ENCODE peak calls at places on chromosomes 2 and 18, in ten cellular contexts. O is foreskin keratinocyte; A is left lung; S is RWPE2; U is astrocyte of the cerebellum; G is fibroblast of mammary gland; C is CD8-positive, alpha-beta T cell; I is tibial artery; X is astrocyte; H is fibroblast of lung. D is an unnamed sample.
A peak's percentile ranks its signal among the peaks of the same experiment; 100 is the strongest.

GRCh38 chr18:58998421-58999203 is 133.9 kb downstream of the ZNF532 start:
- DNase-seq in X (peak; percentile 84), H (peak; percentile 87), I (peak; percentile 87), A (no peak), S (no peak), C (no peak), U (peak; percentile 89), G (peak; percentile 89), O (peak; percentile 48), D (no peak)

GRCh38 chr2:217928324-217929293 is 74.2 kb downstream of the TNS1 start:
- DNase-seq in H (no peak), O (no peak), A (peak; percentile 83), I (peak; percentile 89), X (no peak), U (no peak), G (peak; percentile 30), S (no peak), C (no peak), D (no peak)

GRCh38 chr2:30823452-30823851 is 16.2 kb upstream of the CAPN13 start:
- DNase-seq in G (no peak), A (no peak), O (no peak), U (no peak), C (no peak), S (no peak), X (no peak), H (no peak), I (no peak), D (no peak)

GRCh38 chr18:71442830-71443229 is 1101.3 kb downstream of the CBLN2 start:
- DNase-seq in C (no peak), A (no peak), U (peak; percentile 85), X (peak; percentile 86), O (peak; percentile 1), I (no peak), G (peak; percentile 53), S (no peak), H (peak; percentile 88), D (no peak)

GRCh38 chr2:207165121-207166038 is at the start of gene KLF7:
- DNase-seq in H (peak; percentile 58), I (peak; percentile 69), G (no peak), C (peak; percentile 48), S (no peak), U (no peak), O (no peak), X (peak; percentile 48), A (peak; percentile 83), D (peak; percentile 29)

GRCh38 chr2:75186829-75187228 is 12.5 kb downstream of the TACR1 start:
- DNase-seq in A (no peak), X (peak; percentile 1), I (no peak), U (no peak), C (no peak), O (no peak), G (peak; percentile 13), S (no peak), H (no peak), D (no peak)

GRCh38 chr2:215830313-215830712 is 183.0 kb downstream of the MREG start:
- DNase-seq in H (peak; percentile 86), U (no peak), G (peak; percentile 96), I (peak; percentile 73), S (no peak), X (peak; percentile 80), A (no peak), C (no peak), O (peak; percentile 57), D (no peak)

GRCh38 chr2:16117021-16117700 is 176.8 kb downstream of the MYCN start:
- DNase-seq in X (no peak), C (no peak), G (no peak), S (no peak), O (no peak), I (no peak), A (no peak), H (no peak), U (no peak), D (no peak)

GRCh38 chr2:218717262-218717661 is 6.6 kb downstream of the TTLL4 start:
- DNase-seq in C (no peak), A (no peak), X (peak; percentile 30), S (no peak), U (no peak), G (no peak), H (peak; percentile 45), O (peak; percentile 54), I (no peak), D (no peak)

GRCh38 chr2:189521686-189522434 is 58.7 kb downstream of the SLC40A1 start:
- DNase-seq in H (no peak), C (no peak), A (no peak), O (no peak), G (no peak), X (no peak), I (no peak), U (no peak), S (no peak), D (no peak)

GRCh38 chr2:151171186-151171585 is 90.5 kb downstream of the RBM43 start:
- DNase-seq in S (no peak), I (no peak), G (no peak), X (no peak), C (no peak), H (no peak), U (no peak), O (no peak), A (no peak), D (no peak)

GRCh38 chr2:81247648-81248047 is 943.1 kb upstream of the LRRTM1 start:
- DNase-seq in G (no peak), H (no peak), O (no peak), C (no peak), A (no peak), X (no peak), U (no peak), S (no peak), I (no peak), D (no peak)

GRCh38 chr2:151043484-151043883 is 218.2 kb downstream of the RBM43 start:
- DNase-seq in G (peak; percentile 86), S (no peak), U (peak; percentile 77), A (no peak), X (peak; percentile 97), I (no peak), O (peak; percentile 96), H (peak; percentile 97), C (no peak), D (no peak)

DNA sequence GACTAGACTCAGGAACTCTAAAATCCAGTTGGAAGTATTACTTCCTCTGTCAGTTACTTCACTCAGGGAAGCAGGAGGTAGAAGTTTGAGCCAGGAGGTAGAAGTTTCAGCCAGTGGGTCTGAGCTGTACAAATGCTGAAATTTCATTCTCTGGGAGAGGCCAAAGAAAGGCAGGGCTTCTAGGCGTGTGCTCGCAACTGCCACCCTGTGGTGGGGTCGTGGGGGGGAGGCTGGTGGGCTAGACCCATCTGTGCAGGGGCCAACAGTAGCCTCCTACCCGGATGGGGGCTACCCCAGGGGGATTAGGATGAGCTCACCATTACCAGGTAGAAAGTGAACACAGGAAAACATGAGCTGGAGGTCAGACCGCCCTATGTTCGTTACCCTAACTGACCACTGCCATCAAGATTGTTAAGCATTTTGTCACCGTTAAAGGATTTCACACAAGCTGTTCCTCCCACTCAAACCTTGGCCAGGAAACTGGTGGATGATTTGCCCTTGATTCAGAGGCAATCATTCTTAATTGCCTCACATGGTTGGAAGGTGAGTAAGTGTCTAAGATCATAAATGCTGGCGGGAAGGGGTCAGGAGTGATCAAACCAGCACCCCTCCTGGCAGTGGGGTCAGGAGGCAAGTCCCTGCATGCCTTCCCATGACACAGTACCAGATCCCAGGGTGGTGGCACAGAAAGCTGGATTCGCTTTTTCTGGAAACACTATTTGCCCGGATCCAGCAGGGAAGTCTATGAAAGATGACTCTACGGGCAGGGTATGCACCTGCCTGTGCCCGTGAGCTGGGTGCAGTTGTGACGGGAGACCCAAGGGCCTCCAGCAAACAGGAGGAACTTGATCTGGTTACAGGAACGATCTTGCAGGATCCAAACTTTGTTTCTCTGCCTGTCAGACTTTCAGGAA is 5.2 kb upstream of the FHL2 start:
- DNase-seq in I (no peak), H (peak; percentile 99), A (no peak), C (no peak), U (peak; percentile 59), X (peak; percentile 99), O (peak; percentile 98), G (peak; percentile 97), S (peak; percentile 96), D (no peak)
- TF ChIP-seq CTCF in I (no peak), H (peak; percentile 32), A (no peak), C (no peak), U (peak; percentile 48), X (peak; percentile 30), O (peak; percentile 49), G (peak; percentile 55), S (peak; percentile 52), D (no peak)

GRCh38 chr18:22559414-22560282 is 141.9 kb upstream of the CTAGE1 start:
- DNase-seq in I (peak; percentile 86), H (peak; percentile 79), S (no peak), A (peak; percentile 85), U (no peak), X (peak; percentile 75), C (no peak), O (peak; percentile 46), G (peak; percentile 71), D (no peak)
- TF ChIP-seq CTCF in I (no peak), H (peak; percentile 27), S (peak; percentile 16), A (peak; percentile 17), U (peak; percentile 41), X (peak; percentile 3), C (no peak), O (peak; percentile 24), G (peak; percentile 30), D (no peak)

GRCh38 chr18:54558609-54559585 is 32.1 kb upstream of the DYNAP start:
- DNase-seq in C (no peak), X (peak; percentile 2), G (peak; percentile 24), O (peak; percentile 5), I (no peak), H (peak; percentile 3), U (peak; percentile 2), S (no peak), A (no peak), D (no peak)
- TF ChIP-seq CTCF in C (peak; percentile 55), X (peak; percentile 82), G (peak; percentile 72), O (peak; percentile 70), I (peak; percentile 8), H (peak; percentile 40), U (peak; percentile 67), S (peak; percentile 85), A (peak; percentile 49), D (no peak)

DNA sequence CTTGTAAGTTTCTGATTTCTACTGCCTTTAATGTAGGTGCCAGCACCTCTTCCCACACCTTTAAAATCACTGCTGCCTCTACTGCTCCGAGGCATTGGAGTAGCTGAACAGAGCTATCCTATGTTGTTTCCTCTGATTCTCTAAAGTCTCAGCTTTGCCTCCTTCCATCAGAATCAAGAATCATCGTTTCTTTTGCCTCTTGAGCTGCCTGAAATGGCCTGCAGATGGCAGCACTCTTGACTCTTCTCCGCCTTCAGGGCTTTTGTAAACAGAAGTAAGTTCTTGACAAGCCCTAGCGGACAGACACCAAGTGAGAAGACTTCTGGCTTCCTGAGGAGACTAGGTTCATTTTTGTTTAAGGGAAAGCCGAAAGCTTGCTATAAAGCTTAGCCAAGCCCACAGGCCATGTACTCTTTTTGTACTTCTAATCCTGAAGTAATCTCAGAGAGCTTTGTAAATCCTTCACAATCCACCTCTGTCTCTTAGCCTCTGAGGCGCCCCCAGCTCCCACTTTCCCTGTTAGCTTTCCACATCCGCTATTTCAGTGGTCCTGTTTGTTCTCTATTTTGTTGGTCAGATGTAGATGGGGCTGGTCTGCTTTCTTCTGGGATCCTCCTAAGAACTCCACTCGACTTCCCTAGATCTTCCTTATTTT is 48.4 kb downstream of the GTF3C3 start:
- DNase-seq in G (peak; percentile 67), A (no peak), X (peak; percentile 40), I (peak; percentile 74), O (peak; percentile 56), U (peak; percentile 22), H (peak; percentile 44), S (no peak), C (peak; percentile 47), D (peak; percentile 26)
- TF ChIP-seq CTCF in G (peak; percentile 83), A (peak; percentile 76), X (peak; percentile 89), I (peak; percentile 47), O (peak; percentile 85), U (peak; percentile 71), H (peak; percentile 78), S (peak; percentile 86), C (peak; percentile 67), D (no peak)

D was measured in activated B cell treated with CpG ODN at 0.5 μM for 24 hours.